ENCODE peak calls at places on chromosomes 6 and 20, in six cellular contexts. X is tibial nerve, M is heart left ventricle, U is IMR-90, T is sigmoid colon, O is body of pancreas. S is an unnamed sample.
A peak's percentile ranks its signal among the peaks of the same experiment; 100 is the strongest.

GRCh38 chr6:146190581-146190980 is 161.7 kb downstream of the GRM1 start:
- DNase-seq in X (no peak), M (no peak), U (no peak), T (no peak), O (no peak), S (no peak)

GRCh38 chr6:51299649-51300380 is 481.1 kb downstream of the TFAP2B start:
- DNase-seq in X (no peak), M (no peak), U (no peak), T (no peak), O (no peak), S (no peak)

GRCh38 chr6:136846046-136846445 is 23.7 kb downstream of the PEX7 start:
- DNase-seq in X (peak; percentile 56), M (no peak), U (peak; percentile 80), T (no peak), O (peak; percentile 62), S (no peak)

GRCh38 chr6:112360498-112360897 is 13.4 kb downstream of the RFPL4B start:
- DNase-seq in X (no peak), M (no peak), U (peak; percentile 29), T (no peak), O (no peak), S (no peak)

GRCh38 chr20:18831830-18832229 is 18.2 kb downstream of the SCP2D1 start:
- DNase-seq in X (no peak), M (no peak), U (peak; percentile 51), T (no peak), O (no peak), S (no peak)

GRCh38 chr6:37862415-37862814 is 42.9 kb downstream of the ZFAND3 start:
- DNase-seq in X (no peak), M (no peak), U (no peak), T (no peak), O (no peak), S (no peak)

GRCh38 chr6:125953502-125953875 is 3.1 kb upstream of the HINT3 start:
- DNase-seq in X (no peak), M (no peak), U (no peak), T (no peak), O (peak; percentile 73), S (no peak)

GRCh38 chr6:98724537-98724936 is 109.8 kb upstream of the POU3F2 start:
- DNase-seq in X (no peak), M (no peak), U (no peak), T (no peak), O (no peak), S (no peak)

GRCh38 chr6:2980465-2980855 is 9.1 kb upstream of the SERPINB6 start:
- DNase-seq in X (no peak), M (no peak), U (no peak), T (no peak), O (no peak), S (no peak)

GRCh38 chr6:147154454-147154853 is 49.8 kb upstream of the STXBP5 start:
- DNase-seq in X (no peak), M (no peak), U (peak; percentile 79), T (no peak), O (no peak), S (no peak)

GRCh38 chr6:167932468-167933276 is 64.8 kb upstream of the KIF25 start:
- DNase-seq in X (no peak), M (no peak), U (no peak), T (no peak), O (peak; percentile 65), S (no peak)

GRCh38 chr20:15232243-15232642 is 894.8 kb upstream of the FLRT3 start:
- DNase-seq in X (no peak), M (no peak), U (no peak), T (no peak), O (no peak), S (no peak)

GRCh38 chr20:54140927-54141566 is 32.7 kb downstream of the CYP24A1 start:
- DNase-seq in X (no peak), M (no peak), U (peak; percentile 58), T (no peak), O (no peak), S (no peak)

GRCh38 chr6:2684059-2684749 is 66.5 kb downstream of the MYLK4 start:
- DNase-seq in X (no peak), M (no peak), U (peak; percentile 20), T (no peak), O (no peak), S (no peak)

GRCh38 chr6:33995046-33995872 is 150.6 kb downstream of the GRM4 start:
- DNase-seq in X (no peak), M (no peak), U (no peak), T (no peak), O (peak; percentile 45), S (no peak)

GRCh38 chr6:51843470-51844390 is 243.7 kb downstream of the PKHD1 start:
- DNase-seq in X (no peak), M (no peak), U (no peak), T (no peak), O (no peak), S (no peak)

GRCh38 chr6:166257911-166258318 is 50.3 kb downstream of the PRR18 start:
- DNase-seq in X (no peak), M (no peak), U (no peak), T (no peak), O (no peak), S (no peak)

GRCh38 chr20:33005132-33005566 is 916 bp upstream of the SUN5 start:
- DNase-seq in X (no peak), M (no peak), U (peak; percentile 15), T (no peak), O (no peak), S (no peak)

GRCh38 chr20:35232575-35232974 is 6.1 kb downstream of the MMP24 start:
- DNase-seq in X (no peak), M (no peak), U (peak; percentile 75), T (no peak), O (no peak), S (no peak)

GRCh38 chr20:63333241-63333836 is 27.8 kb downstream of the CHRNA4 start:
- DNase-seq in X (no peak), M (no peak), U (no peak), T (no peak), O (no peak), S (no peak)

GRCh38 chr6:148074735-148075134 is 267.9 kb upstream of the SASH1 start:
- DNase-seq in X (no peak), M (no peak), U (no peak), T (no peak), O (no peak), S (no peak)

GRCh38 chr6:112033824-112034223 is 20.1 kb upstream of the CCN6 start:
- DNase-seq in X (no peak), M (no peak), U (no peak), T (no peak), O (no peak), S (no peak)

DNA sequence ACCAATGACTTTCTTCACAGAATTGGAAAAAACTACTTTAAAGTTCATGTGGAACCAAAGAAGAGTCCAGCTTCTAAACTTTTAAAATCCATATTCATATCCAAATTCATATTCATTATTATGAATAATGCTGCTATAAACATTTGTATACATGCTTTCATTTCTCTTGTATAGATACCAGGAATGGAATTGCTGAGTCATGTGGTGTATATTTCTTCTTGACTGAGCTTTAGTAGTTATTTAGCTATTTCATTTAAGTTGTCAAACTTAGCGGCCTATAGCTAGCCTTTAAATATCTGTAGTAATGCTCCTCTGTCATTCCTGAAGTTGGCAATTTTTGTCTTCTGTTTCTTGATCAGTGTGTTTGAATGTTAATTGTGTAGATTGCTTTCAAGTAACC is 19.8 kb upstream of the SMIM28 start:
- DNase-seq in X (no peak), M (no peak), U (no peak), T (no peak), O (no peak), S (no peak)
- H3K4me3 ChIP-seq in X (no peak overlapping the region), M (no peak overlapping the region), U (no peak overlapping the region), T (no peak overlapping the region), O (no peak overlapping the region), S (no peak overlapping the region)

GRCh38 chr6:143746202-143747119 is 68.7 kb downstream of the PHACTR2 start:
- DNase-seq in X (no peak), M (no peak), U (no peak), T (no peak), O (no peak), S (no peak)
- H3K4me1 ChIP-seq in X (peaks cover 24% of the 10 kb centered on the region), M (peaks cover 33% of the 10 kb centered on the region), U (peaks cover 29% of the 10 kb centered on the region), T (peaks cover 40% of the 10 kb centered on the region), O (peaks cover 52% of the 10 kb centered on the region), S (peaks cover 22% of the 10 kb centered on the region)

GRCh38 chr6:35080016-35080680 is 61.0 kb downstream of the TCP11 start:
- DNase-seq in X (no peak), M (no peak), U (no peak), T (peak; percentile 26), O (no peak), S (no peak)
- TF ChIP-seq POLR2A in X (no peak), M (no peak), U (no peak), T (no peak), O (no peak), S (no peak)

GRCh38 chr6:159172066-159172465 is 2.9 kb downstream of the FNDC1 start:
- DNase-seq in X (no peak), M (no peak), U (no peak), T (no peak), O (no peak), S (no peak)

GRCh38 chr6:159178847-159179246 is 9.6 kb downstream of the FNDC1 start:
- DNase-seq in X (no peak), M (no peak), U (no peak), T (no peak), O (no peak), S (no peak)

GRCh38 chr6:159170999-159171712 is 2.0 kb downstream of the FNDC1 start:
- DNase-seq in X (peak; percentile 25), M (peak; percentile 43), U (peak; percentile 75), T (no peak), O (no peak), S (no peak)

GRCh38 chr6:159170333-159170672 is 1.1 kb downstream of the FNDC1 start:
- DNase-seq in X (no peak), M (no peak), U (no peak), T (no peak), O (no peak), S (no peak)

DNA sequence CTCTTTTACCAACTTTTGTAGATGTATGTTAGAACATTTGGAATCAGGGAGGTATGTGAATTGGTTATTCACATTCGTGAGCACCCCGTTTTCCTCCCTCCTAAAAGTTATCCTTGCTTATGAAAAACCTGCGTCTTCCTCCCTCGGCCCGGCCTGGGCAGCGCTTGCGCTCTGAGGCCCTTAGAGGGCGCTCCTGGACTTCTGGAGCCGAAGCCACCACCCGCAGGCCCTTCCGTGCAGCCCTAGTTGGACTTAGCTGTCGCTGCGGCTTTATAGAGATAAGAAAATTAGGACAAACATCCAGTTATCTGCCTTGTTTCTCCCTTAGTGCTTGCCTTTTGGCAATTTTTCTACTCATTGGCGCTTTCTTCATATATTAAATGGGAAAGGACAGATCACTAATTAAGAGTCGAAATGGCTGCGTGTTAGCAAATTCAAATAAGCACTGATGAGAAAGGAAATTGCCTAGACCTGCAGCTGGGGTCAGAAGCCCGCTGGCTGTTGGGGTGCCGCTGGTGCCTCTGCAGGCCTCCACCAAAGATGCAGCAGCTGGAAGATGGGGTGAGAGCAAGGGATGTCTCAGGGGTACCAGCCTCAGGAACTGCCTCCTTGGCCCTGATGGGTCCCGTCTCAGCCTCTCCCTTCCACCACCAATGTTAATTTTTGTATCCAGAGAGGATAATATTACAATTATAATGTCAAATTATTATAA is 5.2 kb downstream of the FNDC1 start:
- DNase-seq in X (peak; percentile 61), M (peak; percentile 73), U (peak; percentile 63), T (peak; percentile 82), O (peak; percentile 66), S (no peak)
- H3K4me3 ChIP-seq in X (peak overlapping the region; percentile 16), M (no peak overlapping the region), U (no peak overlapping the region), T (no peak overlapping the region), O (no peak overlapping the region), S (peak overlapping the region; percentile 27)

S was measured in esophagus squamous epithelium.